ENCODE peak calls at places on chromosomes 4 and X, in four cellular contexts. S, V, P and I are unnamed samples.

GRCh38 chrX:33298622-33299021 is 87.3 kb upstream of the DMD start:
- DNase-seq in S (no peak), V (no peak), P (no peak), I (no peak)

GRCh38 chr4:172838108-172838507 is 330.5 kb upstream of the GALNT7 start:
- DNase-seq in V (no peak), P (no peak), S (no peak), I (no peak)

GRCh38 chrX:617401-617800 is 13.2 kb upstream of the SHOX start:
- DNase-seq in S (no peak), V (no peak), P (no peak), I (no peak)

GRCh38 chr4:119240568-119240967 is 28.1 kb downstream of the USP53 start:
- DNase-seq in V (no peak), S (no peak), P (no peak), I (no peak)

GRCh38 chr4:42458686-42459085 is 61.4 kb downstream of the SHISA3 start:
- DNase-seq in V (no peak), P (no peak), S (no peak), I (no peak)

GRCh38 chr4:26911254-26911653 is 50.6 kb downstream of the STIM2 start:
- DNase-seq in S (no peak), V (no peak), P (no peak), I (no peak)

GRCh38 chr4:75542824-75543223 is 13.0 kb upstream of the ODAPH start:
- DNase-seq in S (no peak), V (no peak), P (no peak), I (no peak)

GRCh38 chrX:129875669-129876068 is 30.3 kb upstream of the UTP14A start:
- DNase-seq in S (no peak), P (no peak), V (no peak), I (no peak)

GRCh38 chr4:8405516-8405875 is 35.0 kb downstream of the ACOX3 start:
- DNase-seq in V (no peak), S (no peak), P (no peak), I (no peak)

GRCh38 chr4:38266616-38267015 is 306.4 kb downstream of the PTTG2 start:
- DNase-seq in S (peak), P (no peak), V (no peak), I (no peak)

GRCh38 chr4:64890131-64890710 is 481.0 kb upstream of the TECRL start:
- DNase-seq in V (no peak), S (no peak), P (no peak), I (no peak)

GRCh38 chr4:116531870-116532269 is 553.5 kb downstream of the TRAM1L1 start:
- DNase-seq in V (peak), P (no peak), S (peak), I (no peak)

GRCh38 chrX:115940348-115940747 is 230.2 kb upstream of the AGTR2 start:
- DNase-seq in S (no peak), P (no peak), V (no peak), I (no peak)

GRCh38 chr4:1508161-1509160 is 102.2 kb upstream of the NKX1-1 start:
- DNase-seq in V (no peak), S (no peak), P (no peak), I (no peak)

GRCh38 chrX:79530310-79531108 is 163.4 kb upstream of the ITM2A start:
- DNase-seq in V (no peak), S (no peak), P (no peak), I (no peak)

DNA sequence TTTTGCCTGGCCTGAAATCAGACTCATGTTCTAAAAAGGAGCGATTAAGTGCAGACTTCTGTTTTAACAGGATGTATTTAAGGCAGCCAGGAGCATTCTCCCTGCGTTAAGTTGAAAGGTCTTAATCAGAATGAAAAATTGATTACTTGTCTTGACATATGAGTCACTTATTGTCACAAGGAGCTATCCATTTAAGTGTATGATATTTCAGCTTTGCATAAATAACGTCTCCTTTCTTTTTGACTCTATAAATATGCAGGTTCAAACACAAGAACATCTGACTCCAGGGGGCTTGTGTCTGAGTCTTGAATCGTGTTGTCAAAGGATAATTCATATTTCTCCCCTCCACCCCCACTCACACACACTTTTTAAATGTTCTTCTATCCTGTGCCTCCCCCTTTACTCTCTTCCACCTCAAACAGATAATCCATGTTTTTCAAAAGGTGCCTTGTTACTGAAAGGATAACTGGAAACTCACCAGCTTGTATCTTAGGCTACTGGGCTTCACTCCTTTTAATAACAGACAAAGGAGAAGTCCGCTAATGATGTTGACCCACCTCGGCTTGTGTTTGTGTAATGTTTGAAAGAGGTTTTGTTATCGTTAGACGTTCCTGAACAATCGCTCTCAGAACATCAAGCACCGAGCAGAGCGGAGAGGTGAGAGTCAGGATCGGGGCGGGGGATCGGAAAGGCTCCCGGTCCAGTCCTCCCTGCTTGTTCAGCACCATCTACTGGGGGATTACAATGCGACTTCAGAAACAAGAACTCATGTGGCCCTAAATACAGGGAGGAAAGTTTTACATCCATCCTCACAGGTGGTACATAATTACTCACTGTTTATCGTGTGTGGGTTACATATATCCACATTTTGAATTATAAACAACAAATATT is 107.5 kb upstream of the RPL34 start:
- DNase-seq in S (peak), V (no peak), P (no peak), I (no peak)
- TF ChIP-seq SPI1 in S (no peak), V (no peak), P (no peak), I (no peak)

DNA sequence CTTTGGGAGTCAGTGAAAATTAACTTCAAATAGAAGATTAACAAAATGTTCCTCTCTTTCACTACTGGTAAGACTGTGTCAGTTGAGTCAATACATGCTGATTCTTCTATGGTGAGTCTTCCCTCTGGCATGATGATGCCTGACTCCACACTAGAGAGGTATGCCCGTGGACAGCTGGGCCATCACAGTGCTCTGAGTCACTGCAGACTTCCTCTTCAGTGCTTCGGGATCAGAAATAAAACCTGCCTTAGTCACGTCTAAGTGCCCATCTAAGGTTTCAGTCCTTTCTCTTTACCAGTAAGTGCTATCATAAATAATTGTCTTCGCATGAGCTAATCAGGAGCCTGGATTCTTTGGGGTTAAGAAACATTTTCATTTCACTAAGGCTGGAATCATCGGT is 1.6 kb upstream of the ASB5 start:
- DNase-seq in V (no peak), S (no peak), P (no peak), I (no peak)
- TF ChIP-seq SPI1 in V (no peak), S (no peak), P (no peak), I (no peak)

GRCh38 chr4:21802406-21802805 is 146.2 kb downstream of the KCNIP4 start:
- DNase-seq in S (no peak), P (no peak), V (no peak), I (no peak)
- TF ChIP-seq SPI1 in S (no peak), P (no peak), V (no peak), I (no peak)

GRCh38 chrX:38699603-38700110 is 101.6 kb upstream of the MID1IP1 start:
- DNase-seq in S (no peak), P (no peak), V (no peak), I (no peak)

GRCh38 chrX:38699116-38699515 is 102.1 kb upstream of the MID1IP1 start:
- DNase-seq in S (no peak), V (no peak), P (no peak), I (no peak)

GRCh38 chrX:38692961-38693360 is 108.3 kb upstream of the MID1IP1 start:
- DNase-seq in V (no peak), P (no peak), S (no peak), I (no peak)

GRCh38 chrX:38694394-38694793 is 106.9 kb upstream of the MID1IP1 start:
- DNase-seq in V (no peak), S (no peak), P (no peak), I (no peak)
- TF ChIP-seq SPI1 in V (no peak), S (no peak), P (no peak), I (no peak)

DNA sequence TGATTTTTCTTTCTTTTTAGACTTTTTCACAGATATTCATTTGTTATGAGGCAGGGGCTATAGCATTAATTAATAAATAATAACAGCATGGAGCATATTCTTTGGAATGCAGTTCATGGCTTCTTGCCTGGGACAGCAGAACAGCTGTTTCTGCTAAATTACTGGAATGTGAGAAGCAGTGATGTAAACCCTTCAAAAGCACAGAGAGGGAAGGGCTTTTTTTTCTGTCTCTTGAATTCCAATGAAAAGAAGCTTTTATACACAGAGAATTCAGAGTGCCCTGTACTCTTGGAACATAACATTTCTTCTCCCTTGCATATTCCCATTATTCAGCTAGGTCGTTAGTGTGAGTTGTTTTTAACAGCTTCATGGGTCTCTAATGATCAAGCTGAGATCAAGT is 28.5 kb upstream of the ANK2 start:
- DNase-seq in P (no peak), V (no peak), S (no peak), I (no peak)
- TF ChIP-seq SPI1 in P (no peak), V (no peak), S (no peak), I (no peak)

DNA sequence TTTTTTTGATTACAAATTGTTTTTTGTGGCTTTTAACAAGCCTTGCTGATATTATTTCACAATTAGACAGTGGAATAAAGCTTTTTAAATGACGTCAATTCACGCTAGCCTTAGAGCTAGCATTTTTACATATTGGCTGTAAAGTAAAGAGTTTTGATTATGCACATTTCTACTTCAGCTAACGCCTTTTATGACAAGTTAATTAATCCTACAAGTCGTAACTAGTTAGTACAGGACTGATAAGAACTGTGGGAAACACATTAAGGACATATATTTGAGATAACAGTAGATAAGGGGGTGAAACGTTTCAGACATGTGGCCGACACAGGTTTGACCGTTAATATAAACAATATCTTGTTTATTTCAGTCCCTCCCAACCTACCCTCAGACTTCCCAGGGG is 95.7 kb upstream of the ATXN3L start:
- DNase-seq in S (no peak), V (no peak), P (no peak), I (no peak)
- TF ChIP-seq SPI1 in S (no peak), V (no peak), P (no peak), I (no peak)

GRCh38 chr4:184284742-184285141 is 67.1 kb upstream of the ENPP6 start:
- DNase-seq in S (no peak), V (no peak), P (no peak), I (no peak)

GRCh38 chr4:184286346-184286745 is 68.7 kb upstream of the ENPP6 start:
- DNase-seq in S (no peak), V (no peak), P (no peak), I (no peak)

GRCh38 chr4:184289179-184289535 is 71.5 kb upstream of the ENPP6 start:
- DNase-seq in V (no peak), P (no peak), S (no peak), I (no peak)

GRCh38 chr4:184288451-184289178 is 70.9 kb upstream of the ENPP6 start:
- DNase-seq in V (no peak), P (no peak), S (no peak), I (peak)

GRCh38 chr4:184287697-184288255 is 70.1 kb upstream of the ENPP6 start:
- DNase-seq in P (no peak), S (no peak), V (no peak), I (no peak)
- TF ChIP-seq SPI1 in P (no peak), S (no peak), V (no peak), I (no peak)

DNA sequence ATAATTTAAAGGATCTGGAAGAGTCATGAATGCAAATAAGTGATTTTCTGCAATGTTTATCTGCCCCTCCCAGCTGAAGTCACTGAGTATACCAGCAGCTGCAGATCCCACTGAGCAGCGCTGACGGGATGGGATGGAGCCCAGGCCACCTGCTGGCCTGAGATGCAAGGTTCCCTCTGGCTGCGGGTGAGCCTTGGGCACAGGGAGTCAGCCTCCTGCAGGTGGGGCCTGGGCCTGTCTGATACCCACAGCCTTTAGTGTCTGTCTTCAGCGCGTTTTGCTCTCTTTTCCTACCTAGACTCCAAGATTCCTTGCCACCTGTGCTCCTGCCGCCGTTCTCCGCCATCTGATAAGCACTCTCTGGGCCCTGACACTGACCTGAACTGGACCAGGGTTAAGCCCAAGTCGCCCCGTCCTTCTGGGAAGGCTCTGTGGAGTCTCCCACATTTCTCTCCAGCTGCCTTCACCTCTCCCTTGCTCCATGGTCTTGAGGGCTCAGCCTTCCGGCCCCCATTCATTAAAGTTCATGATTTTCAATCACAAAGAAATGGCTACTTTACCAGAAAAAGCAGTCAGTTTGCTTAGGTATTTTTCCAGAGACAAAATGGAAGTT is 223.1 kb upstream of the FAT1 start:
- DNase-seq in P (no peak), S (peak), V (no peak), I (no peak)
- TF ChIP-seq SPI1 in P (no peak), S (no peak), V (no peak), I (no peak)

DNA sequence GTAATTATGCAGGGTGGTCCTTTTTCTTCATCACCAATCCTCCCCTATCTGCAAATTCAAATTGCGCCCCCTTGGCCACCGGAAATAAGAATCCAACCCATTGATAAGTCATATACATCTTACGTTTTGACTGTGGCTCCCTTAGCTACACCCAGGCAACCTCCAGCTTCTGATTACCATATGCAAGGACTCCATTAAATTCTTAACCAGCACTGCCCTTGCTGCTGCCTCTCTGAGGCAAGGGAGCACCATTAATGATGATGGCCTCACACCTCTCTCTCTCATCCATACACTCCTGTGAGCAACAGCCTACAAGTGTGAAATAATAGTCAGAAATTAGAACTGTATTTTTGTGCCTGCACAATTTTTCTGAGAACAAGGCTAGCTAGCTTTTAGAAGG is 106.0 kb upstream of the NOCT start:
- DNase-seq in V (no peak), S (no peak), P (no peak), I (no peak)
- TF ChIP-seq SPI1 in V (no peak), S (no peak), P (no peak), I (no peak)

GRCh38 chrX:39944416-39944815 is 153.3 kb downstream of the BCOR start:
- DNase-seq in P (no peak), V (no peak), S (no peak), I (no peak)
- TF ChIP-seq SPI1 in P (no peak), V (no peak), S (no peak), I (no peak)